ENCODE peak calls at places on chromosome 3, in six cellular contexts. M, H, S, K, I and Y are unnamed samples.
A peak's percentile ranks its signal among the peaks of the same experiment; 100 is the strongest.

GRCh38 chr3:151168269-151169094 is 34.5 kb downstream of the GPR171 start:
- DNase-seq in M (peak; percentile 58), H (peak; percentile 60), S (peak; percentile 84), K (peak; percentile 85), I (peak; percentile 76), Y (peak; percentile 87)

GRCh38 chr3:169147246-169148008 is 516.1 kb downstream of the MECOM start:
- DNase-seq in M (peak; percentile 45), H (no peak), S (peak; percentile 63), K (peak; percentile 56), I (no peak), Y (peak; percentile 86)

GRCh38 chr3:111768571-111769100 is 90.4 kb upstream of the PHLDB2 start:
- DNase-seq in M (no peak), H (no peak), S (no peak), K (peak; percentile 24), I (no peak), Y (peak; percentile 84)

GRCh38 chr3:45176912-45177311 is 30.7 kb upstream of the CDCP1 start:
- DNase-seq in M (no peak), H (no peak), S (no peak), K (no peak), I (no peak), Y (no peak)

GRCh38 chr3:141368062-141368924 is at the start of gene ZBTB38:
- DNase-seq in M (peak; percentile 76), H (peak; percentile 92), S (peak; percentile 95), K (peak; percentile 96), I (no peak), Y (peak; percentile 97)

GRCh38 chr3:166917437-166917836 is 462.7 kb downstream of the ZBBX start:
- DNase-seq in M (no peak), H (no peak), S (no peak), K (no peak), I (no peak), Y (no peak)

GRCh38 chr3:29972594-29972993 is 633.8 kb upstream of the TGFBR2 start:
- DNase-seq in M (no peak), H (no peak), S (no peak), K (no peak), I (no peak), Y (no peak)

GRCh38 chr3:126107960-126108688 is 24.2 kb upstream of the SLC41A3 start:
- DNase-seq in M (no peak), H (no peak), S (peak; percentile 46), K (peak; percentile 2), I (no peak), Y (no peak)

GRCh38 chr3:46442591-46443530 is 21.8 kb downstream of the LTF start:
- DNase-seq in M (peak; percentile 54), H (peak; percentile 78), S (no peak), K (peak; percentile 66), I (no peak), Y (no peak)

GRCh38 chr3:14369675-14370669 is 32.4 kb upstream of the SLC6A6 start:
- DNase-seq in M (no peak), H (no peak), S (no peak), K (peak; percentile 81), I (no peak), Y (peak; percentile 87)

GRCh38 chr3:31448035-31448881 is 84.5 kb upstream of the STT3B start:
- DNase-seq in M (no peak), H (no peak), S (no peak), K (peak; percentile 26), I (no peak), Y (peak; percentile 22)

GRCh38 chr3:73120710-73121109 is 59.3 kb downstream of the EBLN2 start:
- DNase-seq in M (no peak), H (no peak), S (no peak), K (no peak), I (no peak), Y (no peak)

GRCh38 chr3:177491301-177492031 is 294.2 kb upstream of the TBL1XR1 start:
- DNase-seq in M (no peak), H (peak; percentile 78), S (no peak), K (no peak), I (no peak), Y (no peak)

GRCh38 chr3:17258823-17259436 is 374.2 kb downstream of the PLCL2 start:
- DNase-seq in M (no peak), H (peak; percentile 38), S (no peak), K (peak; percentile 48), I (no peak), Y (peak; percentile 45)

GRCh38 chr3:57076422-57076951 is 16.0 kb downstream of the SPATA12 start:
- DNase-seq in M (no peak), H (no peak), S (no peak), K (no peak), I (no peak), Y (no peak)

GRCh38 chr3:162538466-162538865 is 1041.9 kb downstream of the OTOL1 start:
- DNase-seq in M (no peak), H (no peak), S (no peak), K (peak; percentile 16), I (no peak), Y (no peak)

GRCh38 chr3:2579206-2579605 is 480.5 kb downstream of the CNTN4 start:
- DNase-seq in M (no peak), H (no peak), S (no peak), K (no peak), I (no peak), Y (no peak)

GRCh38 chr3:33833408-33834116 is 35.1 kb downstream of the PDCD6IP start:
- DNase-seq in M (no peak), H (no peak), S (no peak), K (no peak), I (no peak), Y (no peak)

GRCh38 chr3:154779571-154779970 is 300.5 kb upstream of the MME start:
- DNase-seq in M (no peak), H (no peak), S (no peak), K (no peak), I (no peak), Y (no peak)

GRCh38 chr3:17799312-17799711 is 56.9 kb upstream of the TBC1D5 start:
- DNase-seq in M (no peak), H (peak; percentile 31), S (no peak), K (no peak), I (no peak), Y (no peak)

GRCh38 chr3:13483286-13483685 is 3.2 kb downstream of the HDAC11 start:
- DNase-seq in M (peak; percentile 43), H (no peak), S (peak; percentile 53), K (no peak), I (no peak), Y (no peak)

GRCh38 chr3:52455283-52456168 is at the start of gene NISCH:
- DNase-seq in M (peak; percentile 86), H (peak; percentile 82), S (peak; percentile 94), K (peak; percentile 97), I (peak; percentile 97), Y (peak; percentile 58)

GRCh38 chr3:51862886-51863285 is 1.5 kb downstream of the IQCF2 start:
- DNase-seq in M (no peak), H (no peak), S (no peak), K (no peak), I (no peak), Y (no peak)

GRCh38 chr3:14125193-14126016 is 553 bp downstream of the TMEM43 start:
- DNase-seq in M (peak; percentile 68), H (no peak), S (peak; percentile 88), K (peak; percentile 90), I (peak; percentile 38), Y (peak; percentile 74)

GRCh38 chr3:149466192-149466591 is 8.3 kb upstream of the TM4SF4 start:
- DNase-seq in M (no peak), H (no peak), S (no peak), K (no peak), I (no peak), Y (no peak)

GRCh38 chr3:152910211-152910610 is 75.3 kb downstream of the P2RY1 start:
- DNase-seq in M (no peak), H (no peak), S (no peak), K (no peak), I (no peak), Y (no peak)

GRCh38 chr3:78659386-78659987 is 1108.3 kb downstream of the ROBO1 start:
- DNase-seq in M (no peak), H (peak; percentile 63), S (no peak), K (peak; percentile 67), I (no peak), Y (peak; percentile 58)

GRCh38 chr3:9970020-9970652 is 16.5 kb downstream of the EMC3 start:
- DNase-seq in M (no peak), H (no peak), S (no peak), K (no peak), I (no peak), Y (peak; percentile 36)

GRCh38 chr3:71372911-71373637 is 210.5 kb downstream of the FOXP1 start:
- DNase-seq in M (no peak), H (no peak), S (no peak), K (no peak), I (no peak), Y (no peak)

GRCh38 chr3:13698498-13698897 is 149.6 kb downstream of the FBLN2 start:
- DNase-seq in M (no peak), H (no peak), S (no peak), K (no peak), I (no peak), Y (no peak)

GRCh38 chr3:59771760-59772159 is 721.9 kb upstream of the CFAP20DC start:
- DNase-seq in M (no peak), H (no peak), S (no peak), K (peak; percentile 67), I (no peak), Y (no peak)

GRCh38 chr3:71725279-71725991 is at the start of gene EIF4E3:
- DNase-seq in M (no peak), H (peak; percentile 46), S (peak; percentile 70), K (peak; percentile 75), I (no peak), Y (no peak)

GRCh38 chr3:31503456-31503855 is 29.3 kb upstream of the STT3B start:
- DNase-seq in M (no peak), H (no peak), S (no peak), K (no peak), I (no peak), Y (no peak)

GRCh38 chr3:414063-414462 is 217.5 kb downstream of the CHL1 start:
- DNase-seq in M (no peak), H (no peak), S (no peak), K (peak; percentile 49), I (no peak), Y (peak; percentile 28)